ENCODE peak calls at places on chromosomes 6 and 20, in four cellular contexts. R, O, Z and B are unnamed samples.

GRCh38 chr6:138520463-138520862 is 21.2 kb upstream of the NHSL1 start:
- DNase-seq in R (no peak), Z (no peak), O (peak; percentile 13), B (peak; percentile 49)

GRCh38 chr20:19317240-19318069 is 105.0 kb downstream of the SLC24A3 start:
- DNase-seq in O (no peak), Z (no peak), R (no peak), B (no peak)

GRCh38 chr6:38713812-38714211 is 1.3 kb upstream of the DNAH8 start:
- DNase-seq in Z (no peak), R (no peak), O (no peak), B (peak; percentile 3)

GRCh38 chr6:33925869-33926268 is 122.1 kb upstream of the MLN start:
- DNase-seq in O (no peak), Z (no peak), R (no peak), B (no peak)

GRCh38 chr6:37047421-37047931 is 42.0 kb downstream of the FGD2 start:
- DNase-seq in Z (no peak), O (no peak), R (no peak), B (no peak)

GRCh38 chr6:82015043-82015442 is 232.5 kb downstream of the IBTK start:
- DNase-seq in R (no peak), O (no peak), Z (peak; percentile 51), B (no peak)

GRCh38 chr20:29873946-29874345 is 1383.5 kb upstream of the DEFB115 start:
- DNase-seq in O (no peak), R (peak; percentile 56), Z (peak; percentile 9), B (peak; percentile 51)

GRCh38 chr20:35311822-35312221 is 19.6 kb upstream of the FAM83C start:
- DNase-seq in O (no peak), Z (no peak), R (no peak), B (no peak)

GRCh38 chr20:5180421-5180820 is 53.6 kb downstream of the CDS2 start:
- DNase-seq in Z (no peak), O (no peak), R (no peak), B (no peak)

GRCh38 chr6:6458166-6458565 is 130.4 kb upstream of the LY86 start:
- DNase-seq in Z (no peak), R (no peak), O (no peak), B (no peak)

GRCh38 chr20:33554914-33555420 is 65.1 kb downstream of the CBFA2T2 start:
- DNase-seq in R (peak; percentile 53), O (peak; percentile 78), Z (peak; percentile 79), B (peak; percentile 77)

GRCh38 chr20:2521369-2522305 is 12.9 kb upstream of the ZNF343 start:
- DNase-seq in O (peak; percentile 50), Z (peak; percentile 27), R (peak; percentile 42), B (peak; percentile 37)

GRCh38 chr6:170028629-170029345 is 262.1 kb downstream of the DLL1 start:
- DNase-seq in Z (no peak), R (peak; percentile 20), O (no peak), B (no peak)

GRCh38 chr6:90621581-90621980 is 34.7 kb upstream of the MAP3K7 start:
- DNase-seq in O (no peak), R (no peak), Z (no peak), B (no peak)

GRCh38 chr6:43086022-43086658 is 10.0 kb downstream of the PTK7 start:
- DNase-seq in O (no peak), Z (no peak), R (no peak), B (no peak)

GRCh38 chr6:34672657-34673043 is 23.9 kb downstream of the ILRUN start:
- DNase-seq in O (no peak), Z (no peak), R (no peak), B (no peak)

GRCh38 chr6:156889986-156890385 is 112.8 kb downstream of the ARID1B start:
- DNase-seq in R (no peak), O (no peak), Z (no peak), B (no peak)

GRCh38 chr6:126890055-126890454 is 228.4 kb upstream of the RSPO3 start:
- DNase-seq in Z (no peak), R (no peak), O (no peak), B (no peak)

GRCh38 chr20:39943336-39943735 is 745.7 kb downstream of the MAFB start:
- DNase-seq in Z (no peak), O (no peak), R (no peak), B (no peak)

GRCh38 chr20:56893206-56893605 is 264.1 kb downstream of the TFAP2C start:
- DNase-seq in Z (no peak), O (no peak), R (peak; percentile 30), B (no peak)

GRCh38 chr20:50321797-50322480 is 131.3 kb downstream of the CEBPB start:
- DNase-seq in O (no peak), R (peak; percentile 52), Z (no peak), B (peak; percentile 39)

GRCh38 chr6:3862038-3862437 is 12.9 kb downstream of the FAM50B start:
- DNase-seq in Z (no peak), O (no peak), R (no peak), B (no peak)

GRCh38 chr6:4364711-4365110 is 229.3 kb upstream of the ECI2 start:
- DNase-seq in Z (no peak), O (no peak), R (no peak), B (no peak)

GRCh38 chr6:154864086-154864430 is 130.8 kb downstream of the SCAF8 start:
- DNase-seq in O (no peak), R (no peak), Z (no peak), B (no peak)

GRCh38 chr6:114342086-114342825 is 567 bp downstream of the HS3ST5 start:
- DNase-seq in O (no peak), Z (no peak), R (peak; percentile 12), B (no peak)

GRCh38 chr6:134437376-134437775 is 119.5 kb upstream of the SGK1 start:
- DNase-seq in Z (peak; percentile 68), O (peak; percentile 17), R (no peak), B (no peak)

GRCh38 chr6:2434116-2434515 is 188.7 kb upstream of the GMDS start:
- DNase-seq in Z (no peak), O (no peak), R (no peak), B (no peak)

GRCh38 chr20:20362774-20363435 is 5.0 kb upstream of the INSM1 start:
- DNase-seq in Z (no peak), O (no peak), R (no peak), B (no peak)

GRCh38 chr20:36093025-36093803 is 61.3 kb upstream of the EPB41L1 start:
- DNase-seq in O (no peak), Z (peak; percentile 41), R (peak; percentile 76), B (peak; percentile 60)

GRCh38 chr6:116557863-116558262 is 4.3 kb downstream of the CALHM4 start:
- DNase-seq in Z (peak; percentile 96), O (peak; percentile 43), R (no peak), B (peak; percentile 96)

GRCh38 chr6:25675172-25675571 is 23.2 kb downstream of the SCGN start:
- DNase-seq in Z (no peak), O (no peak), R (peak; percentile 86), B (no peak)

GRCh38 chr20:44651507-44652373 is at the start of gene ADA:
- DNase-seq in Z (peak; percentile 25), R (peak; percentile 56), O (peak; percentile 54), B (peak; percentile 43)

GRCh38 chr6:11622156-11622555 is 84.6 kb downstream of the TMEM170B start:
- DNase-seq in R (no peak), Z (no peak), O (no peak), B (peak; percentile 39)

GRCh38 chr6:78436335-78436734 is 431.0 kb upstream of the IRAK1BP1 start:
- DNase-seq in R (no peak), Z (peak; percentile 29), O (no peak), B (peak; percentile 30)

GRCh38 chr6:72825265-72825918 is 203.5 kb downstream of the KCNQ5 start:
- DNase-seq in R (no peak), O (no peak), Z (peak; percentile 55), B (peak; percentile 76)

GRCh38 chr20:33305591-33306057 is 22.6 kb downstream of the BPIFB1 start:
- DNase-seq in Z (peak; percentile 2), R (no peak), O (no peak), B (peak; percentile 44)

GRCh38 chr6:36314221-36315014 is 22.3 kb downstream of the BNIP5 start:
- DNase-seq in O (no peak), R (no peak), Z (no peak), B (no peak)

GRCh38 chr6:34315780-34316179 is 67.0 kb upstream of the SMIM29 start:
- DNase-seq in O (no peak), Z (no peak), R (no peak), B (no peak)

GRCh38 chr6:2254747-2255146 is 9.3 kb upstream of the GMDS start:
- DNase-seq in Z (no peak), O (no peak), R (no peak), B (no peak)

GRCh38 chr6:158231551-158232444 is 63.6 kb downstream of the GTF2H5 start:
- DNase-seq in O (peak; percentile 51), Z (peak; percentile 38), R (peak; percentile 73), B (peak; percentile 66)
- TF ChIP-seq CTCF in O (no peak), Z (no peak), R (no peak), B (no peak)

GRCh38 chr6:131730264-131730663 is 19.4 kb upstream of the CTAGE9 start:
- DNase-seq in Z (no peak), O (no peak), R (no peak), B (no peak)

GRCh38 chr6:131729550-131729949 is 18.7 kb upstream of the CTAGE9 start:
- DNase-seq in Z (no peak), O (no peak), R (no peak), B (peak; percentile 63)

GRCh38 chr6:131736010-131736409 is 25.2 kb upstream of the CTAGE9 start:
- DNase-seq in R (no peak), O (no peak), Z (no peak), B (no peak)

GRCh38 chr6:131731224-131731623 is 20.4 kb upstream of the CTAGE9 start:
- DNase-seq in R (no peak), O (no peak), Z (no peak), B (no peak)

GRCh38 chr6:131733376-131734016 is 22.7 kb upstream of the CTAGE9 start:
- DNase-seq in O (no peak), Z (peak; percentile 95), R (no peak), B (peak; percentile 77)
- H3K4me3 ChIP-seq in O (no peak overlapping the region), Z (no peak overlapping the region), R (no peak overlapping the region), B (peak overlapping the region; percentile 20)

GRCh38 chr6:141167945-141168344 is 964.8 kb upstream of the GJE1 start:
- DNase-seq in R (no peak), O (no peak), Z (no peak), B (no peak)
- TF ChIP-seq CTCF in R (no peak), O (no peak), Z (no peak), B (no peak)

GRCh38 chr6:47308674-47309325 is 905 bp downstream of the TNFRSF21 start:
- DNase-seq in R (peak; percentile 27), Z (no peak), O (peak; percentile 24), B (peak; percentile 18)

GRCh38 chr6:47309326-47310130 is at the start of gene TNFRSF21:
- DNase-seq in O (peak; percentile 79), Z (peak; percentile 86), R (peak; percentile 96), B (peak; percentile 80)

GRCh38 chr6:47307362-47308222 is 2.1 kb downstream of the TNFRSF21 start:
- DNase-seq in R (no peak), Z (no peak), O (no peak), B (no peak)

GRCh38 chr6:47308223-47308567 is 1.5 kb downstream of the TNFRSF21 start:
- DNase-seq in O (no peak), R (no peak), Z (no peak), B (no peak)

DNA sequence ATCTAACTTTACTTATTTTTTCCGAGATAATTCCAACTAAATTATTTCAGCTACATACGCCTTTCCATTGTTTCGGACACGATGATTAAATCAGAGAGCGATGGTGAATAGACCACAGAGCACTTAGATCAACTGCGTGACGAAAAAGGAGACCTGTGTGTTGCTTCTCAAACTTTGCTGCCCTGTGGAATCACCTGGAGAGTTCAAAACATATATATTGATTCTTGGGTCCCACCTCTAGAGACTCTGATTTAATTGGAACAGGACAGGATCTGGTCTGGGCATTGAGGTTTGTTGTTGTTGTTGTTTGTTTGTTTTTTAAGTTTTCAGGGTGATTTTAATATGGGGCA is 401 bp upstream of the TNFRSF21 start:
- DNase-seq in Z (no peak), O (peak; percentile 7), R (no peak), B (no peak)
- H3K4me3 ChIP-seq in Z (no peak overlapping the region), O (peak overlapping the region; percentile 96), R (no peak overlapping the region), B (no peak overlapping the region)